ENCODE peak calls at places on chromosomes 2 and 18, in five cellular contexts. F is GOT3; E is activated CD4-positive, alpha-beta T cell treated with anti-CD3 and anti-CD28 coated beads for 24 hours; K is NAMALWA; R is gastrocnemius medialis. V is an unnamed sample.

GRCh38 chr2:106304612-106305184 is 110.6 kb upstream of the UXS1 start:
- DNase-seq in F (no peak), E (no peak), K (no peak), R (no peak), V (no peak)

GRCh38 chr2:23993736-23994269 is 16.1 kb upstream of the MFSD2B start:
- DNase-seq in F (no peak), E (no peak), K (no peak), R (no peak), V (no peak)

GRCh38 chr2:104872866-104873688 is 19.2 kb downstream of the POU3F3 start:
- DNase-seq in F (no peak), E (no peak), K (peak), R (peak), V (no peak)

GRCh38 chr2:57859755-57860154 is 186.9 kb upstream of the VRK2 start:
- DNase-seq in F (no peak), E (no peak), K (no peak), R (no peak), V (no peak)

GRCh38 chr2:100621371-100621910 is 58.6 kb downstream of the PDCL3 start:
- DNase-seq in F (no peak), E (no peak), K (no peak), R (no peak), V (no peak)

GRCh38 chr2:191166111-191166755 is 15.4 kb upstream of the STAT4 start:
- DNase-seq in F (no peak), E (no peak), K (no peak), R (no peak), V (no peak)

GRCh38 chr2:47528874-47529273 is 125.9 kb downstream of the MSH2 start:
- DNase-seq in F (no peak), E (no peak), K (no peak), R (no peak), V (no peak)

GRCh38 chr2:171389780-171390179 is 44.0 kb downstream of the METTL8 start:
- DNase-seq in F (no peak), E (no peak), K (peak), R (no peak), V (no peak)

GRCh38 chr2:233571001-233571400 is 4.4 kb upstream of the USP40 start:
- DNase-seq in F (no peak), E (no peak), K (no peak), R (no peak), V (no peak)

GRCh38 chr2:64695656-64696310 is 42.1 kb upstream of the SERTAD2 start:
- DNase-seq in F (no peak), E (no peak), K (no peak), R (no peak), V (no peak)

GRCh38 chr2:138829326-138829725 is 49.1 kb upstream of the NXPH2 start:
- DNase-seq in F (no peak), E (peak), K (peak), R (no peak), V (no peak)

GRCh38 chr2:80238692-80239469 is 65.7 kb downstream of the LRRTM1 start:
- DNase-seq in F (no peak), E (no peak), K (peak), R (no peak), V (no peak)

GRCh38 chr2:109721117-109721504 is 73.0 kb upstream of the RGPD5 start:
- DNase-seq in F (no peak), E (no peak), K (no peak), R (no peak), V (no peak)

GRCh38 chr2:44779793-44780192 is 161.7 kb upstream of the SIX3 start:
- DNase-seq in F (no peak), E (no peak), K (no peak), R (no peak), V (no peak)

GRCh38 chr2:42864641-42865280 is 72.4 kb upstream of the HAAO start:
- DNase-seq in F (no peak), E (no peak), K (no peak), R (no peak), V (no peak)

GRCh38 chr2:189570565-189570964 is 10.0 kb downstream of the SLC40A1 start:
- DNase-seq in F (no peak), E (no peak), K (no peak), R (no peak), V (no peak)

GRCh38 chr2:127581516-127582490 is 46.3 kb downstream of the MYO7B start:
- DNase-seq in F (no peak), E (no peak), K (no peak), R (no peak), V (no peak)

GRCh38 chr2:143807677-143808076 is 678.5 kb downstream of the ARHGAP15 start:
- DNase-seq in F (no peak), E (no peak), K (no peak), R (peak), V (no peak)

GRCh38 chr2:232441147-232441651 is 14.8 kb upstream of the ALPI start:
- DNase-seq in F (no peak), E (no peak), K (no peak), R (no peak), V (no peak)

GRCh38 chr2:1550076-1550475 is 136.8 kb downstream of the TPO start:
- DNase-seq in F (no peak), E (no peak), K (no peak), R (no peak), V (no peak)

GRCh38 chr18:35132284-35132910 is 91.2 kb downstream of the MAPRE2 start:
- DNase-seq in F (no peak), E (no peak), K (no peak), R (no peak), V (no peak)

GRCh38 chr18:73647391-73647790 is 500.2 kb downstream of the FBXO15 start:
- DNase-seq in F (no peak), E (no peak), K (no peak), R (no peak), V (no peak)

GRCh38 chr2:60641866-60642788 is 88.7 kb upstream of the BCL11A start:
- DNase-seq in F (no peak), E (no peak), K (peak), R (no peak), V (no peak)

GRCh38 chr18:50812834-50813233 is 7.0 kb downstream of the MRO start:
- DNase-seq in F (no peak), E (no peak), K (no peak), R (no peak), V (no peak)

GRCh38 chr2:59149271-59149670 is 908.1 kb upstream of the FANCL start:
- DNase-seq in F (no peak), E (no peak), K (no peak), R (no peak), V (no peak)

GRCh38 chr2:220198911-220199310 is 571.5 kb downstream of the SLC4A3 start:
- DNase-seq in F (peak), E (no peak), K (no peak), R (no peak), V (no peak)

GRCh38 chr2:73979021-73979420 is 5.7 kb upstream of the TET3 start:
- DNase-seq in F (no peak), E (no peak), K (no peak), R (no peak), V (no peak)

GRCh38 chr2:36338827-36339145 is 16.8 kb upstream of the CRIM1 start:
- DNase-seq in F (no peak), E (no peak), K (no peak), R (no peak), V (no peak)

GRCh38 chr2:240238201-240238600 is 97.7 kb upstream of the OTOS start:
- DNase-seq in F (no peak), E (no peak), K (no peak), R (no peak), V (no peak)

GRCh38 chr2:165675551-165675968 is 118.5 kb downstream of the GALNT3 start:
- DNase-seq in F (no peak), E (no peak), K (no peak), R (no peak), V (no peak)

GRCh38 chr18:32427084-32427933 is 43.4 kb downstream of the GAREM1 start:
- DNase-seq in F (no peak), E (no peak), K (no peak), R (no peak), V (no peak)

GRCh38 chr2:227335713-227336112 is 10.7 kb downstream of the MFF start:
- DNase-seq in F (no peak), E (no peak), K (no peak), R (no peak), V (no peak)

GRCh38 chr2:238022594-238023157 is 38.1 kb upstream of the SCLY start:
- DNase-seq in F (no peak), E (no peak), K (no peak), R (no peak), V (no peak)